ENCODE peak calls at places on chromosomes 6 and 20, in ten cellular contexts. K is lower lobe of right lung; V is mesendoderm; J is CD4-positive, alpha-beta T cell; M is breast epithelium; Z is Peyer's patch; F is CD4-positive, CD25-positive, alpha-beta regulatory T cell; L is GM23248; X is BJ; N is left lung. S is an unnamed sample. For H3K27me3, the result is how much of the 10 kb centered on the place peaks cover.

GRCh38 chr6:148599967-148600426 is 146.8 kb upstream of the UST start:
- DNase-seq in L (no peak), K (no peak), X (no peak), J (no peak), F (no peak), M (no peak), Z (no peak), V (peak), N (no peak), S (no peak)

GRCh38 chr6:149861603-149862423 is 2.3 kb downstream of the LRP11 start:
- DNase-seq in F (no peak), Z (no peak), L (peak), J (no peak), N (no peak), K (no peak), V (no peak), M (no peak), X (no peak), S (no peak)

GRCh38 chr6:32933661-32934085 is 7.2 kb downstream of the HLA-DMB start:
- DNase-seq in L (peak), X (no peak), V (peak), K (peak), F (peak), M (peak), Z (peak), N (peak), J (peak), S (peak)

GRCh38 chr6:169852504-169853195 is 101.2 kb downstream of the ERMARD start:
- DNase-seq in J (no peak), F (no peak), N (no peak), K (no peak), L (no peak), X (no peak), Z (no peak), M (peak), V (peak), S (no peak)

GRCh38 chr6:32244270-32244669 is 20.4 kb upstream of the NOTCH4 start:
- DNase-seq in X (no peak), Z (no peak), M (no peak), K (no peak), V (no peak), F (no peak), L (peak), J (no peak), N (no peak), S (no peak)

GRCh38 chr20:18739785-18740184 is 73.8 kb upstream of the SCP2D1 start:
- DNase-seq in F (no peak), Z (no peak), X (peak), L (peak), K (no peak), M (no peak), N (peak), V (peak), J (no peak), S (no peak)

GRCh38 chr6:127192911-127193503 is 73.7 kb upstream of the RNF146 start:
- DNase-seq in K (no peak), N (no peak), V (no peak), L (peak), F (no peak), Z (no peak), X (peak), M (no peak), J (no peak), S (no peak)

GRCh38 chr20:20939006-20939405 is 167.2 kb downstream of the LINC00237 start:
- DNase-seq in M (no peak), K (no peak), L (no peak), Z (no peak), J (no peak), F (no peak), X (no peak), V (no peak), N (no peak), S (no peak)

GRCh38 chr6:108419934-108420609 is 125.2 kb downstream of the AFG1L start:
- DNase-seq in K (no peak), X (no peak), F (no peak), N (no peak), J (no peak), L (no peak), V (peak), Z (no peak), M (no peak), S (no peak)

GRCh38 chr20:62696999-62697398 is 11.6 kb upstream of the NTSR1 start:
- DNase-seq in K (no peak), M (no peak), Z (no peak), F (no peak), X (no peak), V (no peak), N (no peak), L (no peak), J (no peak), S (no peak)

GRCh38 chr20:62695448-62696414 is 12.9 kb upstream of the NTSR1 start:
- DNase-seq in M (no peak), L (no peak), N (no peak), Z (no peak), X (no peak), F (no peak), V (no peak), J (no peak), K (no peak), S (no peak)

GRCh38 chr20:62696431-62696957 is 12.1 kb upstream of the NTSR1 start:
- DNase-seq in X (no peak), L (no peak), Z (no peak), J (no peak), M (no peak), K (no peak), F (no peak), N (no peak), V (no peak), S (no peak)

GRCh38 chr20:62698231-62698630 is 10.4 kb upstream of the NTSR1 start:
- DNase-seq in F (no peak), J (no peak), M (no peak), X (no peak), N (no peak), V (no peak), K (no peak), L (no peak), Z (no peak), S (no peak)

DNA sequence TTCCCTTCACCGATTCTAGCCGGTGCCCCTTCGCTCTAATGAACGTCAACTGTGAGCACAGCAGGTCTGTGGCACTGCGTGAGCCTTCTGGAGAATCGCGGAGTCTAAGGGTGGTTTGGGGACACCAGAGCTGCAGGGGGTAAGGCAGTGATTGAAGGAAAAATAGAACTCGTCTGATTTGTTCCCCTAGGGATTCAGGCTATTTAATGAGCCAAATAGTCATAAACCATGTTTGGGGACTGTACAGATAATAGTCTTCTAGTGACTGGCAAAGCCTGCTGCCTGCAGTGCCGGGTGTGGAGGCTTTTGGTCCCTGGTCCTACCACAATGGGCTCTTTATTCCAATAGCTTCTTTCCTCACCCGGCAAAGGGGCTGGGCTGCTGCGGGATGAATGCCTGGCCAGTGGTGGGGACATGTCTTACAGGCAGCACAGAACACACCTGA is 11.1 kb upstream of the NTSR1 start:
- DNase-seq in X (no peak), J (no peak), Z (no peak), L (no peak), M (no peak), K (no peak), V (no peak), N (no peak), F (no peak), S (peak)
- H3K27me3 ChIP-seq in X (under half), J (under half), Z (under half), L (under half), M (under half), K (under half), V (under half), N (under half), F (under half), S (under half)

GRCh38 chr6:125749864-125750691 is 646 bp downstream of the HEY2 start:
- DNase-seq in J (no peak), X (no peak), N (no peak), L (no peak), V (peak), K (no peak), F (peak), M (no peak), Z (no peak), S (peak)

GRCh38 chr6:125747589-125748533 is 1.6 kb upstream of the HEY2 start:
- DNase-seq in V (peak), K (peak), N (peak), Z (peak), M (no peak), F (peak), J (no peak), L (peak), X (no peak), S (peak)

GRCh38 chr6:125749112-125749863 is at the start of gene HEY2:
- DNase-seq in V (peak), K (peak), X (peak), J (peak), L (peak), M (peak), F (peak), N (peak), Z (peak), S (peak)

GRCh38 chr6:125746731-125747588 is 2.5 kb upstream of the HEY2 start:
- DNase-seq in M (no peak), K (peak), Z (peak), L (peak), N (peak), F (peak), V (peak), J (peak), X (no peak), S (peak)

DNA sequence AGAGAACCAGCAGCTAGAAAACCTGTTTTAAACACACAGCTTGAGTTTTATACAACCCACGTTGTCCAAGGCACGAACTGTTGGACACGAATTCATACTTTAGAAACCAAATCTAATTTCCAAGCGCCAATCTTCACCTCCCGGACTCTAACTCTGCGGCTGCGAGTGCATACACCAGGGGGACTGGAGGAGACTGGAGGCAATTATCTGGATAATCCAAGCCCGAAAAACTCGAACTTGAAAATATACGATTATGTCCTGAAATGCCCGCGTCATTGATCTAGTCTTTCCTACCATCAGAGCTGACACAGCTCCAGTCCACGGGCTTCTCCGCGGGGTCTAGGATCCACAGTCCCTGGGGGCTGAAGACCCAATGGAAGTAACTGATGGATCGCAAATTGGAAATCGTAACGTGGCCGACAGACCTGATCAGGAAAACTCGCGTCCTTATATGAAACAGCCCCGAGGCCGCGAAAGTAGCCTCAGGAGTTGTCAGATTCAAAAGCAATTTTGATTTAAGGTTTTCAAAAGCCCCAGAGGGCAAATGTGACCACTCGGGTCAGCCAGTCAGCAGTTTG is 809 bp upstream of the HEY2 start:
- DNase-seq in K (no peak), X (no peak), F (peak), N (no peak), L (peak), J (no peak), V (peak), Z (no peak), M (no peak), S (no peak)
- H3K27me3 ChIP-seq in K (half or more), X (under half), F (half or more), N (half or more), L (half or more), J (half or more), V (under half), Z (under half), M (under half), S (under half)

GRCh38 chr6:110360671-110361070 is 2.5 kb upstream of the METTL24 start:
- DNase-seq in X (no peak), J (no peak), Z (no peak), M (no peak), N (no peak), L (no peak), F (no peak), K (no peak), V (no peak), S (no peak)
- H3K27me3 ChIP-seq in X (under half), J (under half), Z (under half), M (under half), N (under half), L (under half), F (under half), K (under half), V (under half), S (under half)

GRCh38 chr6:388202-388903 is 3.2 kb upstream of the IRF4 start:
- DNase-seq in X (no peak), K (no peak), M (no peak), J (no peak), V (no peak), Z (no peak), F (no peak), N (no peak), L (no peak), S (no peak)
- H3K27me3 ChIP-seq in X (under half), K (under half), M (under half), J (under half), V (under half), Z (under half), F (under half), N (under half), L (half or more), S (under half)

GRCh38 chr6:70307008-70307407 is 4.1 kb upstream of the COL9A1 start:
- DNase-seq in K (no peak), X (no peak), F (no peak), N (no peak), J (no peak), L (no peak), V (peak), M (no peak), Z (no peak), S (no peak)

GRCh38 chr6:70314240-70314639 is 11.4 kb upstream of the COL9A1 start:
- DNase-seq in F (no peak), V (no peak), J (no peak), L (peak), X (no peak), K (no peak), Z (no peak), N (no peak), M (no peak), S (no peak)

GRCh38 chr6:70310063-70310694 is 7.3 kb upstream of the COL9A1 start:
- DNase-seq in X (peak), M (no peak), V (peak), F (peak), L (peak), J (no peak), Z (no peak), N (no peak), K (no peak), S (no peak)

GRCh38 chr6:70315096-70315751 is 12.3 kb upstream of the COL9A1 start:
- DNase-seq in N (no peak), J (no peak), F (no peak), M (no peak), V (no peak), K (no peak), X (no peak), Z (no peak), L (no peak), S (no peak)

GRCh38 chr6:70312165-70312564 is 9.3 kb upstream of the COL9A1 start:
- DNase-seq in K (no peak), N (no peak), J (no peak), M (no peak), Z (no peak), L (peak), F (no peak), V (peak), X (peak), S (no peak)
- H3K27me3 ChIP-seq in K (under half), N (under half), J (under half), M (under half), Z (under half), L (half or more), F (under half), V (under half), X (under half), S (under half)